ENCODE peak calls at places on chromosomes 5 and 9, in eight cellular contexts. M is sigmoid colon, U is heart left ventricle, W is A549, C is adrenal gland, V is HCT116, J is breast epithelium, K is H54. S is an unnamed sample.

GRCh38 chr9:121204611-121205010 is 2.9 kb upstream of the RAB14 start:
- DNase-seq in M (no peak), V (no peak), J (no peak), W (no peak), K (no peak), U (no peak), C (no peak), S (no peak)

GRCh38 chr9:124553738-124554137 is 46.5 kb upstream of the NR5A1 start:
- DNase-seq in C (no peak), U (no peak), V (no peak), K (peak), M (no peak), W (no peak), J (no peak), S (no peak)

GRCh38 chr9:103242025-103242424 is 246.9 kb downstream of the CYLC2 start:
- DNase-seq in K (peak), C (no peak), V (no peak), U (no peak), W (no peak), J (no peak), M (no peak), S (no peak)

GRCh38 chr5:132176987-132177386 is 50.7 kb downstream of the P4HA2 start:
- DNase-seq in U (no peak), M (no peak), C (no peak), K (no peak), V (no peak), W (no peak), J (no peak), S (no peak)

GRCh38 chr9:134666801-134667200 is 25.2 kb downstream of the COL5A1 start:
- DNase-seq in K (no peak), V (no peak), U (no peak), C (no peak), W (no peak), M (no peak), J (no peak), S (no peak)

GRCh38 chr5:178794433-178794832 is 64.0 kb upstream of the ZNF354A start:
- DNase-seq in V (no peak), K (no peak), M (no peak), W (no peak), U (no peak), J (no peak), C (no peak), S (no peak)

GRCh38 chr5:44914221-44914620 is 105.5 kb downstream of the MRPS30 start:
- DNase-seq in V (no peak), J (no peak), C (no peak), M (no peak), W (no peak), U (no peak), K (no peak), S (no peak)

GRCh38 chr9:129910628-129911567 is 75.6 kb downstream of the USP20 start:
- DNase-seq in C (peak), U (no peak), V (peak), J (no peak), W (peak), M (no peak), K (peak), S (no peak)

GRCh38 chr9:109499061-109499630 is 1.0 kb upstream of the PTPN3 start:
- DNase-seq in M (no peak), C (no peak), V (no peak), J (no peak), K (no peak), W (no peak), U (no peak), S (no peak)

GRCh38 chr9:82202808-82203207 is 214.2 kb downstream of the SPATA31D1 start:
- DNase-seq in J (no peak), W (no peak), V (no peak), M (no peak), K (no peak), C (no peak), U (no peak), S (no peak)

GRCh38 chr5:176364765-176365662 is at the start of gene ARL10:
- DNase-seq in V (no peak), M (no peak), W (no peak), C (peak), K (no peak), J (no peak), U (peak), S (peak)

GRCh38 chr5:75108931-75109596 is 56.7 kb upstream of the GCNT4 start:
- DNase-seq in M (no peak), U (no peak), J (no peak), W (no peak), K (no peak), C (no peak), V (no peak), S (no peak)

GRCh38 chr9:127809562-127810377 is 7.1 kb downstream of the FPGS start:
- DNase-seq in U (no peak), K (no peak), J (no peak), W (no peak), C (peak), M (no peak), V (no peak), S (no peak)

GRCh38 chr5:154095819-154096380 is 57.1 kb downstream of the MFAP3 start:
- DNase-seq in K (no peak), U (no peak), C (no peak), W (no peak), J (no peak), V (no peak), M (no peak), S (no peak)

DNA sequence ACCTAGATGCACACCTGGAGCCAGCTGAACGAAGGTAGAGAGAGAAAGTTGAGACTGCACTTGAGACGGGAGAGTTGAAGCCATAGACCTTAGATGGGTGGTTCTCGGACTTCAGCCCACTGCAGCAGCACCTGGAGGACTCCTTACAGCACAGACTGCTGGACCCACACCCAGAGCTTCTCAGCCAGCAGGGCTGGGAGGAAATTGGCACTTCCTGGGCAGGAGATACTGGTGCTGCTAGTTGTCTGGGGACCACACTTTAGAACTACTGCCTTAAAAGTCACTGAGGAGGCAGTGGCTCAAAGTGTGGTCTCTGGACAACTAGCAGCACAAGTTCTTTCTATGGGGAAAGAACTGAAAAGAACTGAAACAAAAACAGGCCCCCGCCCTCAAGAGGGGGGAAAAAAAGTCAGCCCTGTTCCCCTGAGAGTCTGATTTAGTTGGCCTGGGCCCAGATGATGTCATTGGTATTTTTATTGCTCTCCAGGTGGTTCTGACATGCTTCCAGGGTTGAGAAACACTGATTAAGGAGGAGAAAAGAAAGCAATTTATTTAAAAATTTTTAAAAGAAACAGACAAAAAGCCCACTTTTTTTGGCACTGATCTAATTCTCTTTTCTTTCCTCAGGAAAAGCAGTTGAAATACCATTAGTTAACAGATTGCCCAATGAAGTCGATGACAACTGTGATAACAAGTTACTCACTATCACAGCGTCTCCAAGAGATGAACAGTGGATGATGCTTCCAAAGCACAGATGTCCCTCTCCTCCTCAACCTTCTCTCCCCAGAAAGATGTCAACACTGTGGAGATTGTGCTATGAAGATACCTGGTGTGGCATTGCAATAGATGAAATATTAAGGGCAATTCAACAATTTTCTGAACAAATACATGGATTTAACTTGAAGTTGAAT is 73.6 kb upstream of the ADAMTS16 start:
- DNase-seq in K (no peak), U (no peak), W (no peak), J (no peak), V (no peak), C (no peak), M (no peak), S (no peak)
- TF ChIP-seq POLR2A in K (no peak), U (no peak), W (no peak), J (no peak), V (no peak), C (no peak), M (no peak), S (no peak)

DNA sequence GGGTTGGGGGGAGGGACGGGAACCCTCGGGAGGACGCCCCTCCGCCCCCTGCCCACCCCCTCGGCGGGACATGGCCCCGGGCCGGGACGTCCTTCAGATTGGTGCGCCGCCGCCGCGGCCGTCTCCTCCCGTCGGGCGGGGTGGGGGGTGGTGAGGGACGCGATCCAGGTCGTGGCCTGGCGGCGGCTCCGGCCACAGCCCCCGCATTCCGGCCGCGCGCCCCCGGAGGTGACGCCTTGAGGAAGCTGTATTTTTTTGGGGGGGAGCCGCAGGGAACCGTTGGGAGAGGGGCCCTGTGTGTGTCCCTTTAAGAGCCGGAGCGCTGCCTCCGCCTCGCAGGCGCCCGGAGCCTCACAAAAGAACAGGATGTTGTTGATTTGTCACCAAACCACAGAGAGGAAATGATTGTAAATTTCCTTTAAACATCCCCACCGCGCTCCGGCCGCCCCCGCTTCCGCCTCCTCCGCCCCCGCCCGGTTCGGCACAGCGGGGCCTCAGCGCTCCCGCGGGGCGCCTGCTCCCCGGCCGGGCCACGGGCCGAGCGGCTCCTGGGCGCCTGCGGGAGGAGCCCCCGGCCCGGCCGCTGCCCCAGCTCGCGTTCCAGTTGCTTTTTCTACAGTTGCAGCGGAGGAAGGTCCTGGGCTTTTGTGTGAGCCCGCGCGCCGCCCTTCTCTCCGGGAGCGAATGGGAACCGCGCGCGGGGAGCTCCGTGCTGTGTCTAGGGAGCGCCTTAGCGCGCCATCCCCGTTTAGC is 32.1 kb upstream of the SPRY4 start:
- DNase-seq in J (peak), U (peak), W (peak), K (peak), M (peak), C (peak), V (peak), S (peak)
- TF ChIP-seq POLR2A in J (no peak), U (peak), W (peak), K (peak), M (no peak), C (peak), V (no peak), S (peak)

GRCh38 chr5:54313311-54314270 is 3.2 kb upstream of the ARL15 start:
- DNase-seq in K (no peak), M (no peak), W (no peak), C (no peak), U (no peak), J (no peak), V (no peak), S (no peak)

GRCh38 chr5:54317511-54318260 is 7.3 kb upstream of the ARL15 start:
- DNase-seq in V (no peak), K (no peak), M (no peak), J (no peak), U (no peak), W (no peak), C (no peak), S (no peak)

GRCh38 chr5:54312499-54312898 is 2.1 kb upstream of the ARL15 start:
- DNase-seq in V (no peak), U (no peak), K (no peak), C (no peak), M (no peak), J (no peak), W (no peak), S (no peak)

GRCh38 chr5:54311178-54311811 is 922 bp upstream of the ARL15 start:
- DNase-seq in V (no peak), U (no peak), K (no peak), W (no peak), M (no peak), C (peak), J (no peak), S (no peak)

GRCh38 chr5:54315736-54316135 is 5.4 kb upstream of the ARL15 start:
- DNase-seq in M (no peak), V (no peak), J (no peak), U (no peak), W (no peak), C (no peak), K (no peak), S (no peak)
- TF ChIP-seq POLR2A in M (no peak), V (no peak), J (no peak), U (no peak), W (no peak), C (no peak), K (no peak), S (no peak)

GRCh38 chr9:90641090-90641489 is 1.5 kb downstream of the DIRAS2 start:
- DNase-seq in U (no peak), V (no peak), W (no peak), M (no peak), J (no peak), K (no peak), C (no peak), S (no peak)

GRCh38 chr9:90641868-90642558 is 611 bp downstream of the DIRAS2 start:
- DNase-seq in K (no peak), U (no peak), J (no peak), V (no peak), M (no peak), C (no peak), W (no peak), S (no peak)

GRCh38 chr9:90647843-90648242 is 5.2 kb upstream of the DIRAS2 start:
- DNase-seq in M (no peak), U (no peak), C (no peak), K (no peak), W (no peak), J (no peak), V (no peak), S (no peak)

GRCh38 chr9:90645721-90646120 is 3.1 kb upstream of the DIRAS2 start:
- DNase-seq in C (no peak), M (no peak), U (no peak), W (no peak), V (no peak), K (no peak), J (no peak), S (no peak)

DNA sequence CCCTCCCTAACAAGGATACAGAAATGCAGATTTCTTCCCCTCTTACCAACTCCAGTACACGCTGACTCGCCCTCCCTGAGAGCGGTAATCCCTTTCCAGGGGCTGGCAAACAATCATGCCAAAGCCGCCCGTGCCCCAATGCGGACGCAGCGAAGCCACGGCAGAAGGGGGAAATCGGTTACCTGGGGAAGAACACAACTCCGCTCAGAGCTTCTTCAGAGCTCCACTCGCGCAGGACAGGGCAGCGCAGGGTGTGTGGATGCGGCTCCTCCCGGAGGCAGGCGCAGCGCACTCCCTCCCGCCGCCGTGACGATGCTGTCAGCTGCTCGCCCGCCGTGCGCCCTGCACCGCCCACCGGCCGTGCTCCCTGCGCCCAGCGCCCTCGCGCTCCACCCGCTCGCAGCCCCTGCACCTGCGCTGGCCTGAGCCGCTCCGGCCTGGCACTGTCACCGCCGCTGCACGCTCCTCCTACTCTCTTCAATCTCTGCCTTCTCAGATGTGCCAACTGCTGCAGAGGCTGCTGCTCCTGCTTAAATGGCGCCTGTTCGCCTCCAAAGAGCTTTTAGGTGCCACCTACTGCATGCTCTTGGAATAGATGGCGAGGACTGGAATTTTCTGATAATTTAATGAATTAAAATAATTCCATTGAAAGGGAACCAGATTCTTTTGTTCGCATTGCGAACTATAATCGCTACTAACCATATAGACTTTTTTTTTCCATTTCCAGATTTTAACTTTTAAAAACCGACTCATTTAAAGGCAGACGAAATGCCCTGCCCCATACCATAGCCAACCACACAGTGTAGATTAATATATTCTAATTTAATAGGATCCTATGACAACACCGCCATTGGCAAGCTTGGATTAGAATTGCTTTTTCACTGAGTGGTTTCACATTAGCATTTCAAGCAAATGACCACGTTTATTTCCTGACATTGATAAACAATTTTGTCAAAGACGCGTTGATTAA is at the start of gene DIRAS2:
- DNase-seq in U (peak), C (peak), W (peak), V (peak), J (peak), M (no peak), K (no peak), S (no peak)
- TF ChIP-seq POLR2A in U (no peak), C (peak), W (no peak), V (no peak), J (no peak), M (no peak), K (no peak), S (no peak)

GRCh38 chr9:35116898-35117551 is 1.4 kb upstream of the ATOSB start:
- DNase-seq in C (peak), W (peak), M (peak), V (peak), U (peak), J (peak), K (peak), S (peak)

GRCh38 chr9:35114113-35114847 is 1.4 kb downstream of the ATOSB start:
- DNase-seq in M (peak), J (peak), U (peak), V (peak), W (no peak), C (peak), K (peak), S (no peak)

GRCh38 chr9:35116539-35116897 is 856 bp upstream of the ATOSB start:
- DNase-seq in J (no peak), W (no peak), K (no peak), C (no peak), V (no peak), U (no peak), M (no peak), S (no peak)

GRCh38 chr9:35114921-35115341 is 731 bp downstream of the ATOSB start:
- DNase-seq in K (no peak), C (peak), U (peak), M (peak), J (peak), W (no peak), V (no peak), S (no peak)

GRCh38 chr9:35115680-35116538 is at the start of gene ATOSB:
- DNase-seq in W (peak), V (peak), J (peak), U (peak), M (peak), C (peak), K (peak), S (peak)
- TF ChIP-seq POLR2A in W (peak), V (no peak), J (no peak), U (peak), M (peak), C (peak), K (peak), S (no peak)

GRCh38 chr5:180803181-180804128 is 849 bp upstream of the MGAT1 start:
- DNase-seq in M (peak), U (peak), V (no peak), J (peak), C (peak), W (no peak), K (no peak), S (peak)
- TF ChIP-seq POLR2A in M (no peak), U (no peak), V (no peak), J (peak), C (no peak), W (no peak), K (no peak), S (peak)

GRCh38 chr9:101536351-101536750 is 2.7 kb downstream of the RNF20 start:
- DNase-seq in K (no peak), U (no peak), M (no peak), V (no peak), J (no peak), C (no peak), W (no peak), S (no peak)
- TF ChIP-seq POLR2A in K (no peak), U (no peak), M (no peak), V (no peak), J (no peak), C (no peak), W (no peak), S (no peak)